ENCODE peak calls at places on chromosomes 7 and 10, in nine cellular contexts. One of them, this sample, is unnamed.
A peak's percentile ranks its signal among the peaks of the same experiment; 100 is the strongest.

GRCh38 chr10:123868058-123868995 is 23.3 kb downstream of the CPXM2 start:
- DNase-seq in SJSA1: peak; percentile 16
- DNase-seq in pancreas: no peak
- DNase-seq in body of pancreas: no peak
- DNase-seq in transverse colon: no peak
- DNase-seq in PC-3: no peak
- DNase-seq in GM23248: no peak
- DNase-seq in mammary epithelial cell: peak; percentile 39
- DNase-seq in upper lobe of left lung: no peak
- DNase-seq in this sample: peak; percentile 84

GRCh38 chr7:141097430-141097829 is 23.6 kb downstream of the TMEM178B start:
- DNase-seq in transverse colon: no peak
- DNase-seq in SJSA1: no peak
- DNase-seq in upper lobe of left lung: no peak
- DNase-seq in pancreas: no peak
- DNase-seq in PC-3: peak; percentile 36
- DNase-seq in mammary epithelial cell: no peak
- DNase-seq in GM23248: peak; percentile 30
- DNase-seq in body of pancreas: no peak
- DNase-seq in this sample: no peak

GRCh38 chr7:40156988-40157387 is 22.2 kb downstream of the SUGCT start:
- DNase-seq in GM23248: no peak
- DNase-seq in transverse colon: peak; percentile 35
- DNase-seq in mammary epithelial cell: no peak
- DNase-seq in SJSA1: no peak
- DNase-seq in body of pancreas: no peak
- DNase-seq in upper lobe of left lung: no peak
- DNase-seq in PC-3: peak; percentile 18
- DNase-seq in pancreas: no peak
- DNase-seq in this sample: no peak

GRCh38 chr7:157267956-157268355 is 68.8 kb upstream of the DNAJB6 start:
- DNase-seq in SJSA1: no peak
- DNase-seq in PC-3: no peak
- DNase-seq in mammary epithelial cell: no peak
- DNase-seq in GM23248: no peak
- DNase-seq in upper lobe of left lung: no peak
- DNase-seq in body of pancreas: no peak
- DNase-seq in pancreas: no peak
- DNase-seq in transverse colon: no peak
- DNase-seq in this sample: peak; percentile 34

GRCh38 chr10:72275351-72276012 is 1.8 kb downstream of the DDIT4 start:
- DNase-seq in pancreas: peak; percentile 75
- DNase-seq in PC-3: no peak
- DNase-seq in SJSA1: no peak
- DNase-seq in mammary epithelial cell: peak; percentile 61
- DNase-seq in upper lobe of left lung: peak; percentile 77
- DNase-seq in GM23248: no peak
- DNase-seq in body of pancreas: peak; percentile 51
- DNase-seq in transverse colon: peak; percentile 46
- DNase-seq in this sample: no peak

GRCh38 chr10:48633381-48634197 is 28.7 kb upstream of the ARHGAP22 start:
- DNase-seq in transverse colon: no peak
- DNase-seq in PC-3: no peak
- DNase-seq in SJSA1: no peak
- DNase-seq in pancreas: no peak
- DNase-seq in body of pancreas: no peak
- DNase-seq in upper lobe of left lung: no peak
- DNase-seq in mammary epithelial cell: no peak
- DNase-seq in GM23248: no peak
- DNase-seq in this sample: no peak

GRCh38 chr7:15130666-15131541 is 228.4 kb upstream of the DGKB start:
- DNase-seq in transverse colon: no peak
- DNase-seq in GM23248: peak; percentile 70
- DNase-seq in upper lobe of left lung: no peak
- DNase-seq in pancreas: no peak
- DNase-seq in mammary epithelial cell: peak; percentile 53
- DNase-seq in body of pancreas: no peak
- DNase-seq in SJSA1: no peak
- DNase-seq in PC-3: peak; percentile 80
- DNase-seq in this sample: no peak

GRCh38 chr10:68082815-68083395 is 7.8 kb upstream of the HERC4 start:
- DNase-seq in upper lobe of left lung: no peak
- DNase-seq in GM23248: peak; percentile 72
- DNase-seq in transverse colon: no peak
- DNase-seq in pancreas: no peak
- DNase-seq in SJSA1: no peak
- DNase-seq in PC-3: peak; percentile 89
- DNase-seq in mammary epithelial cell: no peak
- DNase-seq in body of pancreas: no peak
- DNase-seq in this sample: no peak

GRCh38 chr7:12056381-12056780 is 154.7 kb upstream of the TMEM106B start:
- DNase-seq in GM23248: no peak
- DNase-seq in PC-3: no peak
- DNase-seq in body of pancreas: no peak
- DNase-seq in pancreas: no peak
- DNase-seq in SJSA1: no peak
- DNase-seq in transverse colon: no peak
- DNase-seq in mammary epithelial cell: no peak
- DNase-seq in upper lobe of left lung: no peak
- DNase-seq in this sample: no peak

GRCh38 chr10:125165584-125166340 is 5.4 kb upstream of the CTBP2 start:
- DNase-seq in pancreas: no peak
- DNase-seq in body of pancreas: no peak
- DNase-seq in GM23248: no peak
- DNase-seq in transverse colon: no peak
- DNase-seq in SJSA1: no peak
- DNase-seq in PC-3: no peak
- DNase-seq in mammary epithelial cell: no peak
- DNase-seq in upper lobe of left lung: no peak
- DNase-seq in this sample: no peak

GRCh38 chr7:129773871-129774270 is 162.4 kb downstream of the NRF1 start:
- DNase-seq in upper lobe of left lung: no peak
- DNase-seq in PC-3: peak; percentile 43
- DNase-seq in transverse colon: no peak
- DNase-seq in GM23248: no peak
- DNase-seq in SJSA1: no peak
- DNase-seq in mammary epithelial cell: no peak
- DNase-seq in body of pancreas: no peak
- DNase-seq in pancreas: no peak
- DNase-seq in this sample: no peak

GRCh38 chr10:114990991-114991390 is 53.0 kb downstream of the TRUB1 start:
- DNase-seq in transverse colon: no peak
- DNase-seq in body of pancreas: no peak
- DNase-seq in SJSA1: no peak
- DNase-seq in mammary epithelial cell: no peak
- DNase-seq in upper lobe of left lung: no peak
- DNase-seq in GM23248: no peak
- DNase-seq in pancreas: no peak
- DNase-seq in PC-3: no peak
- DNase-seq in this sample: no peak

GRCh38 chr10:48255722-48256121 is 18.8 kb downstream of the FRMPD2 start:
- DNase-seq in PC-3: no peak
- DNase-seq in body of pancreas: no peak
- DNase-seq in upper lobe of left lung: no peak
- DNase-seq in mammary epithelial cell: no peak
- DNase-seq in GM23248: no peak
- DNase-seq in SJSA1: no peak
- DNase-seq in pancreas: no peak
- DNase-seq in transverse colon: no peak
- DNase-seq in this sample: no peak

GRCh38 chr7:50671397-50671796 is 106.2 kb upstream of the DDC start:
- DNase-seq in transverse colon: no peak
- DNase-seq in mammary epithelial cell: no peak
- DNase-seq in PC-3: no peak
- DNase-seq in upper lobe of left lung: no peak
- DNase-seq in body of pancreas: no peak
- DNase-seq in pancreas: no peak
- DNase-seq in GM23248: no peak
- DNase-seq in SJSA1: no peak
- DNase-seq in this sample: no peak
- H3K36me3 ChIP-seq in transverse colon: no peaks in the 10 kb centered on the region
- H3K36me3 ChIP-seq in mammary epithelial cell: no peaks in the 10 kb centered on the region
- H3K36me3 ChIP-seq in PC-3: peaks cover 15% of the 10 kb centered on the region
- H3K36me3 ChIP-seq in upper lobe of left lung: peaks cover 9% of the 10 kb centered on the region
- H3K36me3 ChIP-seq in body of pancreas: no peaks in the 10 kb centered on the region
- H3K36me3 ChIP-seq in pancreas: peaks cover 11% of the 10 kb centered on the region
- H3K36me3 ChIP-seq in GM23248: peaks cover 10% of the 10 kb centered on the region
- H3K36me3 ChIP-seq in SJSA1: no peaks in the 10 kb centered on the region
- H3K36me3 ChIP-seq in this sample: no peaks in the 10 kb centered on the region

DNA sequence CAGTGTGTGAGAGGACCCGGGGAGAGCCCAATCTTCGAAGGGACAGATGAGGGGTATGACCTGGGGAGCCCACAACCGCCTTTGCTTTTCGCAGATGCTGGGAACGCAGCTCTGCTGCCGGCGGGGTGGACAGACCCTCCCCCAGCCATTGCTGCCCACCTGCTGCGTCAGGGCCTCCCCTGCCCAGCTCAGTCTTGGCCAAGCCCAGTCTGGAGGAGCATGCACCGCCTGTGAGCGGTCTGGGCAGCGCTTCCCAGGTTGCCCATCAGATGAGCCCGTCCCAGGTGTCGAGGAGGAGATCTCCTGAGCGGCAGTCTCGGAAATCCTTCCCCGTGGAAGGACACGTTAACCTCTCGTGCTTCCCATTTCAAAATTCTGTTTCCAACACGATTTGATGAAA is 17.3 kb upstream of the AP5Z1 start:
- DNase-seq in GM23248: no peak
- DNase-seq in upper lobe of left lung: peak; percentile 63
- DNase-seq in mammary epithelial cell: no peak
- DNase-seq in body of pancreas: no peak
- DNase-seq in transverse colon: no peak
- DNase-seq in pancreas: no peak
- DNase-seq in SJSA1: no peak
- DNase-seq in PC-3: no peak
- DNase-seq in this sample: no peak
- H3K36me3 ChIP-seq in GM23248: peaks cover 35% of the 10 kb centered on the region
- H3K36me3 ChIP-seq in upper lobe of left lung: peaks cover 78% of the 10 kb centered on the region
- H3K36me3 ChIP-seq in mammary epithelial cell: peaks cover 16% of the 10 kb centered on the region
- H3K36me3 ChIP-seq in body of pancreas: peaks cover 16% of the 10 kb centered on the region
- H3K36me3 ChIP-seq in transverse colon: no peaks in the 10 kb centered on the region
- H3K36me3 ChIP-seq in pancreas: peaks cover 28% of the 10 kb centered on the region
- H3K36me3 ChIP-seq in SJSA1: peaks cover 89% of the 10 kb centered on the region
- H3K36me3 ChIP-seq in PC-3: peaks cover 7% of the 10 kb centered on the region
- H3K36me3 ChIP-seq in this sample: no peaks in the 10 kb centered on the region

DNA sequence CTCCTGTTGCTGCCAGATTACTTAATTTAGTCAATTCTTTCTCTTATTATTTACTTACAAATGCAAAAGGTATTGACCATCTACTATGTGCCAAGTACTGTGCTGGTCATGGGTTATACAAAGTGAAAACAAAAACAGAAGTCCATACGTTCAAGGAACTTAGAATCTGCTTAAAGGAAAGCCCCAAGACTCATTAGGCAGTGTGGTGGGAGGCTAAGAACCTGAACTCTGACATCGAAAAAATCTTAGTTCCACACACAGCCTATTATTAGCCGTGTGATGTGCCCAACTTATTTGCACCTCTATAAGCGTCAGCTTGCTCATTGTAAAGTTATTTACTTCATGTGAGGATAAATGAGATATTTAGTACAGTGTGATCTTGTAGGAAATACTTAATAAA is 227.4 kb upstream of the SORCS1 start:
- DNase-seq in body of pancreas: no peak
- DNase-seq in PC-3: no peak
- DNase-seq in upper lobe of left lung: no peak
- DNase-seq in transverse colon: no peak
- DNase-seq in SJSA1: no peak
- DNase-seq in GM23248: no peak
- DNase-seq in pancreas: no peak
- DNase-seq in mammary epithelial cell: no peak
- DNase-seq in this sample: no peak
- H3K36me3 ChIP-seq in body of pancreas: no peaks in the 10 kb centered on the region
- H3K36me3 ChIP-seq in PC-3: no peaks in the 10 kb centered on the region
- H3K36me3 ChIP-seq in upper lobe of left lung: no peaks in the 10 kb centered on the region
- H3K36me3 ChIP-seq in transverse colon: no peaks in the 10 kb centered on the region
- H3K36me3 ChIP-seq in SJSA1: no peaks in the 10 kb centered on the region
- H3K36me3 ChIP-seq in GM23248: no peaks in the 10 kb centered on the region
- H3K36me3 ChIP-seq in pancreas: no peaks in the 10 kb centered on the region
- H3K36me3 ChIP-seq in mammary epithelial cell: no peaks in the 10 kb centered on the region
- H3K36me3 ChIP-seq in this sample: no peaks in the 10 kb centered on the region

GRCh38 chr10:74987339-74988054 is 124.0 kb upstream of the SAMD8 start:
- DNase-seq in pancreas: no peak
- DNase-seq in body of pancreas: no peak
- DNase-seq in GM23248: peak; percentile 40
- DNase-seq in upper lobe of left lung: no peak
- DNase-seq in SJSA1: no peak
- DNase-seq in mammary epithelial cell: no peak
- DNase-seq in PC-3: no peak
- DNase-seq in transverse colon: no peak
- DNase-seq in this sample: no peak

GRCh38 chr10:74991435-74991834 is 120.0 kb upstream of the SAMD8 start:
- DNase-seq in mammary epithelial cell: peak; percentile 53
- DNase-seq in GM23248: peak; percentile 45
- DNase-seq in body of pancreas: no peak
- DNase-seq in SJSA1: no peak
- DNase-seq in upper lobe of left lung: no peak
- DNase-seq in PC-3: peak; percentile 97
- DNase-seq in pancreas: no peak
- DNase-seq in transverse colon: no peak
- DNase-seq in this sample: no peak

GRCh38 chr10:74992068-74992467 is 119.4 kb upstream of the SAMD8 start:
- DNase-seq in GM23248: no peak
- DNase-seq in mammary epithelial cell: no peak
- DNase-seq in upper lobe of left lung: no peak
- DNase-seq in PC-3: no peak
- DNase-seq in SJSA1: no peak
- DNase-seq in pancreas: no peak
- DNase-seq in body of pancreas: no peak
- DNase-seq in transverse colon: no peak
- DNase-seq in this sample: no peak

GRCh38 chr10:74988787-74989574 is 122.5 kb upstream of the SAMD8 start:
- DNase-seq in pancreas: no peak
- DNase-seq in PC-3: no peak
- DNase-seq in transverse colon: no peak
- DNase-seq in upper lobe of left lung: no peak
- DNase-seq in SJSA1: no peak
- DNase-seq in body of pancreas: no peak
- DNase-seq in mammary epithelial cell: no peak
- DNase-seq in GM23248: peak; percentile 25
- DNase-seq in this sample: no peak

DNA sequence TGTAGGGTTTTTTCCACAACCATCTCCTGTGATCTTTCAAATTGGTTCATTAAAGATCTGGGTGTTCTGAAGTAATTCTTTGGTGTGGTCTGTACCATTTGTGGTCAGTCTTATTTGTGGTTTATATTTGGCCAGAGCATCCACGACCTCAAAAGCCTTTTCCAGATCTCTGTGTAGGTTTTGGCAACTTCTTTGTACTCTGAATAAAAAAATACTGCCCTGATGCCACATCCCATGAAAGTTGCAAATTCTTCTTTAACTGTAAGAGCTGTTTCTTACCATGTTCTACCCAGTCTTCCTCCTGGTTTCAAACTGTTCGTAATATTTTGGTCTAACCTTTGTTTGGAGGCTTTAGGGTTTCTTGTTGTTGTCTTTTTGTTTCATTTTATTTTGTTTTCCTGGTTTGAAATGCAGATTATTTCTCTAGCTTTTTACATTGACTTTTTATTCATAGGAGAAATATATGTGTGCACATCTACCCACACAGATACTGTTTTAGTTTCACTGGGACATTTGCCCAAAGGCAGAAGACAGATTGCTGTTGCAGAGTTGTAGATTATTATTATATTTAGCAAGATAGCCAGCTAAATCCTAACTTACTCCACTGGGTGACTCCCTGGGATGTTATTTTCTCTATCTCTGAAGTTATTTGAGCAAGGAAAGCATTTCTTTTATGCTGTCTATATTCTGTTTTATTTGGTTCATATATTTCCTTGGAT is 123.2 kb upstream of the SAMD8 start:
- DNase-seq in PC-3: no peak
- DNase-seq in body of pancreas: no peak
- DNase-seq in pancreas: no peak
- DNase-seq in GM23248: peak; percentile 29
- DNase-seq in transverse colon: no peak
- DNase-seq in upper lobe of left lung: no peak
- DNase-seq in SJSA1: no peak
- DNase-seq in mammary epithelial cell: no peak
- DNase-seq in this sample: no peak
- H3K36me3 ChIP-seq in PC-3: peaks cover 58% of the 10 kb centered on the region
- H3K36me3 ChIP-seq in body of pancreas: no peaks in the 10 kb centered on the region
- H3K36me3 ChIP-seq in pancreas: no peaks in the 10 kb centered on the region
- H3K36me3 ChIP-seq in GM23248: peaks cover 5% of the 10 kb centered on the region
- H3K36me3 ChIP-seq in transverse colon: no peaks in the 10 kb centered on the region
- H3K36me3 ChIP-seq in upper lobe of left lung: peaks cover 3% of the 10 kb centered on the region
- H3K36me3 ChIP-seq in SJSA1: no peaks in the 10 kb centered on the region
- H3K36me3 ChIP-seq in mammary epithelial cell: no peaks in the 10 kb centered on the region
- H3K36me3 ChIP-seq in this sample: peaks cover 18% of the 10 kb centered on the region

This sample was measured in Peyer's patch.